ENCODE peak calls at places on chromosomes 4 and X, in eight cellular contexts. B is cardiac fibroblast; T is PC-3; N is heart left ventricle; X is CD8-positive, alpha-beta T cell; U is choroid plexus epithelial cell; A is WERI-Rb-1; F is dorsolateral prefrontal cortex. Q is an unnamed sample.
A peak's percentile ranks its signal among the peaks of the same experiment; 100 is the strongest.

GRCh38 chrX:40878821-40879571 is 143.7 kb upstream of the MED14 start:
- DNase-seq in B (no peak), T (no peak), N (no peak), X (no peak), U (no peak), A (no peak), F (no peak), Q (no peak)

GRCh38 chr4:33696586-33696985 is 2547.7 kb downstream of the ARAP2 start:
- DNase-seq in B (peak; percentile 83), T (no peak), N (no peak), X (no peak), U (peak; percentile 63), A (no peak), F (no peak), Q (peak; percentile 14)

GRCh38 chr4:169811476-169811875 is 53.7 kb upstream of the HPF1 start:
- DNase-seq in B (no peak), T (no peak), N (no peak), X (no peak), U (no peak), A (no peak), F (no peak), Q (no peak)

GRCh38 chrX:140123446-140123845 is 158.1 kb upstream of the CXorf66 start:
- DNase-seq in B (no peak), T (peak; percentile 6), N (no peak), X (no peak), U (peak; percentile 4), A (no peak), F (no peak), Q (no peak)

GRCh38 chr4:99886146-99886545 is 8.1 kb downstream of the LAMTOR3 start:
- DNase-seq in B (peak; percentile 45), T (peak; percentile 38), N (no peak), X (no peak), U (peak; percentile 63), A (peak; percentile 53), F (no peak), Q (peak; percentile 60)

GRCh38 chrX:134139090-134139489 is 97.9 kb upstream of the CCDC160 start:
- DNase-seq in B (no peak), T (no peak), N (no peak), X (no peak), U (no peak), A (no peak), F (no peak), Q (no peak)

GRCh38 chr4:123017078-123017477 is 94.7 kb upstream of the NUDT6 start:
- DNase-seq in B (no peak), T (no peak), N (no peak), X (no peak), U (no peak), A (no peak), F (no peak), Q (no peak)

GRCh38 chrX:40105016-40105790 is 7.4 kb upstream of the BCOR start:
- DNase-seq in B (peak; percentile 37), T (no peak), N (peak; percentile 63), X (no peak), U (peak; percentile 52), A (no peak), F (no peak), Q (no peak)

GRCh38 chr4:2295535-2296442 is 33.9 kb upstream of the MXD4 start:
- DNase-seq in B (no peak), T (no peak), N (no peak), X (no peak), U (no peak), A (peak; percentile 7), F (no peak), Q (no peak)

GRCh38 chr4:167721574-167721973 is 370.8 kb upstream of the ANXA10 start:
- DNase-seq in B (no peak), T (peak; percentile 64), N (no peak), X (no peak), U (peak; percentile 25), A (no peak), F (no peak), Q (peak; percentile 16)

GRCh38 chrX:15299945-15300851 is 15.2 kb downstream of the ASB11 start:
- DNase-seq in B (peak; percentile 40), T (peak; percentile 58), N (no peak), X (no peak), U (peak; percentile 38), A (no peak), F (no peak), Q (no peak)

GRCh38 chr4:55125087-55125721 is at the start of gene KDR:
- DNase-seq in B (peak; percentile 60), T (peak; percentile 29), N (peak; percentile 69), X (no peak), U (peak; percentile 62), A (no peak), F (no peak), Q (peak; percentile 9)

GRCh38 chr4:138867404-138867803 is 148.2 kb upstream of the NOCT start:
- DNase-seq in B (no peak), T (no peak), N (no peak), X (no peak), U (no peak), A (no peak), F (no peak), Q (no peak)

GRCh38 chr4:85149656-85150055 is 183.2 kb upstream of the WDFY3 start:
- DNase-seq in B (peak; percentile 70), T (no peak), N (no peak), X (no peak), U (peak; percentile 65), A (no peak), F (no peak), Q (peak; percentile 57)

GRCh38 chr4:123248260-123248659 is 148.3 kb upstream of the SPRY1 start:
- DNase-seq in B (peak; percentile 47), T (no peak), N (no peak), X (no peak), U (peak; percentile 71), A (no peak), F (no peak), Q (peak; percentile 58)

GRCh38 chr4:118727360-118727759 is 42.2 kb downstream of the METTL14 start:
- DNase-seq in B (no peak), T (no peak), N (no peak), X (no peak), U (no peak), A (no peak), F (no peak), Q (no peak)

GRCh38 chr4:56414135-56414675 is 21.2 kb downstream of the PPAT start:
- DNase-seq in B (peak; percentile 27), T (no peak), N (no peak), X (no peak), U (peak; percentile 17), A (no peak), F (no peak), Q (no peak)

GRCh38 chrX:107398115-107398514 is 51.3 kb upstream of the FRMPD3 start:
- DNase-seq in B (no peak), T (no peak), N (no peak), X (no peak), U (no peak), A (no peak), F (no peak), Q (no peak)

DNA sequence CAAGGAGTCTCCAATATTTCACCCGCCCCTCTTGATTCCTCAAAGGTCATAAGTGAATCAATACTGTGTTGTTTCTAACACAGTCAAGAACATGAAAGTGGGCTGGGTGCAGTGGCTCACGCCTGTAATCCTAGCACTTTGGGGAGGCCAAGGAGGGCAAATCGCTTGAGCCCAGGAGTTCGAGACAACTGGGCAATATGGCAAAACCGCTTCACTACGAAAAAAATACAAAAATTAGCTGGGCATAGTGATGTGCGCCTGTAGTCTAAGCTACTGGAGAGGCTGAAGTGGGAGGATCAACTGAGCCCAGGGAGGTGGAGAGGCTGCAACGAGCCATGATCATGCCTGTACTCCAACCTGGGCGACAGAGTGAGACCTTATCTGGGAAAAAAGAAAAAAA is 3.4 kb downstream of the ACSL1 start:
- DNase-seq in B (no peak), T (no peak), N (no peak), X (no peak), U (no peak), A (no peak), F (no peak), Q (no peak)
- H3K4me3 ChIP-seq in B (no peak overlapping the region), T (no peak overlapping the region), N (no peak overlapping the region), X (no peak overlapping the region), U (no peak overlapping the region), A (no peak overlapping the region), F (peak overlapping the region; percentile 81), Q (no peak overlapping the region)

GRCh38 chrX:31658360-31658759 is 586.5 kb upstream of the FTHL17 start:
- DNase-seq in B (peak; percentile 52), T (peak; percentile 43), N (no peak), X (no peak), U (peak; percentile 46), A (no peak), F (no peak), Q (peak; percentile 20)
- TF ChIP-seq CTCF in B (peak; percentile 35), T (peak; percentile 66), N (peak; percentile 43), X (no peak), U (peak; percentile 42), A (no peak), F (no peak), Q (peak; percentile 21)

GRCh38 chr4:115219862-115220261 is 106.4 kb upstream of the NDST4 start:
- DNase-seq in B (no peak), T (no peak), N (no peak), X (no peak), U (no peak), A (no peak), F (no peak), Q (no peak)

GRCh38 chr4:115213705-115214104 is 100.3 kb upstream of the NDST4 start:
- DNase-seq in B (no peak), T (no peak), N (no peak), X (no peak), U (no peak), A (no peak), F (no peak), Q (no peak)

GRCh38 chr4:115222061-115222460 is 108.6 kb upstream of the NDST4 start:
- DNase-seq in B (no peak), T (no peak), N (no peak), X (no peak), U (no peak), A (no peak), F (no peak), Q (no peak)

GRCh38 chr4:115215935-115216334 is 102.5 kb upstream of the NDST4 start:
- DNase-seq in B (no peak), T (no peak), N (no peak), X (no peak), U (no peak), A (no peak), F (no peak), Q (no peak)

DNA sequence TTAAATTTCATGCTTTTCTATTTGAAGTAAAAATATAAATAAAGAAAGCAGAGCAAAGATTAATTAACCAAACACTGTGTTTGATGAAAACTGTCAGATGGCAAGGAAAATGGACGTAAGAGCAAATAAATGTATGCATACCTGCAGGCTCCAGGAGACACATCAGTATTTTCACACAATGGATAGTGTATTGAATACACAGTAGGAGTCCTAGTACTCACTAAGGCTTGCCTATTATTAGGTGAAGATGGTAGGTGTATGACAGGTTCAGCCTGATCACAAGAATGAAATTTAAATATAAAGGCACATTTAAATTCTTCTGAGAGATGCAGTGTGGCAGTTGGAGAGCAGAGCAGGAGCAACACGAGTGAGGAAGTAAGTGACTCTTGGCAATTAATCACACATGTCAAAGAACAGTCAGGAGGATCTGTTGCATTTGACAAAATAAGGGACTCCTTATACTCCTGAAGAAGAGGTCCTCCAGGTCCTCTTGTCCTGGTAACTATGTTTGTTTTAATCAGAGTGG is 106.0 kb upstream of the NDST4 start:
- DNase-seq in B (no peak), T (no peak), N (no peak), X (no peak), U (no peak), A (no peak), F (no peak), Q (no peak)
- H3K4me3 ChIP-seq in B (no peak overlapping the region), T (no peak overlapping the region), N (no peak overlapping the region), X (no peak overlapping the region), U (no peak overlapping the region), A (no peak overlapping the region), F (no peak overlapping the region), Q (no peak overlapping the region)

GRCh38 chr4:7474320-7474719 is 39.6 kb upstream of the PSAPL1 start:
- DNase-seq in B (no peak), T (no peak), N (no peak), X (no peak), U (no peak), A (no peak), F (no peak), Q (no peak)
- TF ChIP-seq CTCF in B (no peak), T (no peak), N (no peak), X (no peak), U (no peak), A (peak; percentile 52), F (no peak), Q (no peak)

Q was measured in foreskin fibroblast.